ENCODE peak calls at places on chromosomes 13 and 19, in four cellular contexts. B is lower lobe of right lung, D is psoas muscle, M is NCI-H345. X is an unnamed sample.

GRCh38 chr13:43368003-43368402 is 344.6 kb downstream of the DNAJC15 start:
- DNase-seq in B (no peak), D (no peak), M (no peak), X (no peak)

GRCh38 chr13:89401209-89401810 is 1730.1 kb downstream of the SLITRK5 start:
- DNase-seq in B (no peak), D (no peak), M (no peak), X (peak)

GRCh38 chr19:5398693-5399057 is 56.5 kb upstream of the ZNRF4 start:
- DNase-seq in B (no peak), D (no peak), M (no peak), X (no peak)

GRCh38 chr13:42498521-42498920 is 75.4 kb upstream of the TNFSF11 start:
- DNase-seq in B (no peak), D (no peak), M (no peak), X (no peak)

GRCh38 chr13:86051134-86052103 is 252.2 kb upstream of the SLITRK6 start:
- DNase-seq in B (no peak), D (no peak), M (peak), X (peak)

GRCh38 chr13:96020155-96020575 is 33.0 kb downstream of the UGGT2 start:
- DNase-seq in B (no peak), D (no peak), M (peak), X (peak)

GRCh38 chr13:111329641-111330040 is 9.2 kb downstream of the TEX29 start:
- DNase-seq in B (no peak), D (no peak), M (no peak), X (no peak)

GRCh38 chr13:39818953-39819352 is 163.5 kb downstream of the COG6 start:
- DNase-seq in B (no peak), D (no peak), M (no peak), X (no peak)

GRCh38 chr19:33194527-33194883 is 375 bp downstream of the LRP3 start:
- DNase-seq in B (no peak), D (peak), M (no peak), X (no peak)

GRCh38 chr19:5036733-5037681 is 68.1 kb downstream of the KDM4B start:
- DNase-seq in B (no peak), D (peak), M (peak), X (no peak)

GRCh38 chr13:21218351-21219043 is 42.0 kb downstream of the MRPL57 start:
- DNase-seq in B (no peak), D (no peak), M (no peak), X (no peak)

GRCh38 chr19:6610934-6611370 is 20.0 kb upstream of the CD70 start:
- DNase-seq in B (no peak), D (no peak), M (no peak), X (peak)